ENCODE peak calls at places on chromosomes 12 and 14, in five cellular contexts. C is CD8-positive, alpha-beta T cell; Y is NCI-H2029 treated with DMSO at 0.1 percent for 48 hours; V is mesothelial cell of epicardium; A is IMR-90. L is an unnamed sample.
A peak's percentile ranks its signal among the peaks of the same experiment; 100 is the strongest.

GRCh38 chr12:83971781-83972180 is 940.8 kb downstream of the SLC6A15 start:
- DNase-seq in A (no peak), V (no peak), C (no peak), Y (no peak), L (no peak)

GRCh38 chr14:56895154-56895553 is 84.9 kb upstream of the OTX2 start:
- DNase-seq in C (no peak), V (no peak), A (no peak), Y (no peak), L (no peak)

GRCh38 chr14:97095269-97095668 is 298.1 kb downstream of the VRK1 start:
- DNase-seq in V (no peak), Y (no peak), C (no peak), A (no peak), L (no peak)

GRCh38 chr12:111035578-111036301 is 115.4 kb upstream of the MYL2 start:
- DNase-seq in A (no peak), C (no peak), Y (no peak), V (no peak), L (no peak)

GRCh38 chr14:69661194-69661537 is 49.8 kb downstream of the SUSD6 start:
- DNase-seq in A (no peak), Y (no peak), V (no peak), C (no peak), L (no peak)

GRCh38 chr12:57454213-57454565 is 918 bp upstream of the INHBE start:
- DNase-seq in C (no peak), V (no peak), A (no peak), Y (no peak), L (no peak)

GRCh38 chr12:47317182-47317915 is 237.6 kb upstream of the AMIGO2 start:
- DNase-seq in C (no peak), A (no peak), Y (no peak), V (no peak), L (no peak)

GRCh38 chr14:51533160-51533559 is 118.5 kb upstream of the FRMD6 start:
- DNase-seq in V (no peak), C (no peak), Y (no peak), A (peak; percentile 86), L (no peak)

GRCh38 chr14:66514206-66514605 is 6.3 kb downstream of the GPHN start:
- DNase-seq in Y (no peak), A (no peak), V (no peak), C (no peak), L (no peak)

GRCh38 chr12:55718020-55718419 is 2.2 kb upstream of the RDH5 start:
- DNase-seq in V (no peak), Y (no peak), C (no peak), A (no peak), L (no peak)

GRCh38 chr12:76895796-76896195 is 17.0 kb upstream of the CSRP2 start:
- DNase-seq in Y (no peak), A (no peak), V (no peak), C (no peak), L (no peak)

GRCh38 chr14:89773644-89774316 is 180.8 kb downstream of the EFCAB11 start:
- DNase-seq in Y (no peak), C (peak; percentile 64), V (no peak), A (peak; percentile 47), L (no peak)

GRCh38 chr12:92088802-92089201 is 56.8 kb downstream of the BTG1 start:
- DNase-seq in V (no peak), A (no peak), C (no peak), Y (no peak), L (no peak)

GRCh38 chr12:129911437-129912049 is 7.7 kb upstream of the TMEM132D start:
- DNase-seq in V (no peak), Y (peak; percentile 72), C (no peak), A (no peak), L (no peak)

GRCh38 chr14:28603606-28604005 is 163.0 kb upstream of the FOXG1 start:
- DNase-seq in V (no peak), A (no peak), C (no peak), Y (no peak), L (no peak)

GRCh38 chr12:28089363-28089762 is 100.9 kb upstream of the CCDC91 start:
- DNase-seq in V (no peak), Y (no peak), A (peak; percentile 37), C (no peak), L (no peak)

GRCh38 chr12:15220961-15221885 is at the start of gene RERG:
- DNase-seq in A (peak; percentile 63), Y (no peak), C (peak; percentile 79), V (peak; percentile 87), L (no peak)

GRCh38 chr12:85877459-85877858 is 3.4 kb downstream of the NTS start:
- DNase-seq in C (no peak), A (no peak), Y (no peak), V (no peak), L (no peak)

GRCh38 chr12:83036847-83037246 is 350.1 kb downstream of the TMTC2 start:
- DNase-seq in V (no peak), A (no peak), Y (no peak), C (no peak), L (no peak)

GRCh38 chr14:53955234-53955556 is 1.4 kb downstream of the BMP4 start:
- DNase-seq in C (no peak), V (no peak), Y (no peak), A (no peak), L (no peak)

GRCh38 chr14:100882991-100883788 is 20.3 kb downstream of the RTL1 start:
- DNase-seq in Y (no peak), V (no peak), A (no peak), C (no peak), L (no peak)

GRCh38 chr12:11797317-11797913 is 147.9 kb downstream of the ETV6 start:
- DNase-seq in V (no peak), Y (no peak), C (no peak), A (peak; percentile 97), L (peak; percentile 25)

GRCh38 chr14:92475451-92476187 is 38.0 kb upstream of the RIN3 start:
- DNase-seq in C (no peak), V (no peak), A (no peak), Y (no peak), L (no peak)

GRCh38 chr12:46557539-46558373 is 185.2 kb upstream of the SLC38A2 start:
- DNase-seq in A (peak; percentile 59), C (no peak), Y (no peak), V (no peak), L (no peak)

GRCh38 chr14:56199095-56199975 is 81.1 kb downstream of the PELI2 start:
- DNase-seq in A (peak; percentile 99), Y (peak; percentile 63), C (no peak), V (no peak), L (no peak)

GRCh38 chr14:26199599-26200370 is 398.0 kb downstream of the NOVA1 start:
- DNase-seq in V (no peak), Y (no peak), C (no peak), A (no peak), L (no peak)

GRCh38 chr12:41981758-41982157 is 162.9 kb downstream of the GXYLT1 start:
- DNase-seq in Y (no peak), C (no peak), A (peak; percentile 10), V (no peak), L (no peak)